ENCODE peak calls at places on chromosome 12, in five cellular contexts. K is GM23248, W is colonic mucosa, B is astrocyte, V is HCT116. D is an unnamed sample. For H3K27me3, the result is how much of the 10 kb centered on the place peaks cover.

GRCh38 chr12:89414322-89414721 is 62.0 kb upstream of the DUSP6 start:
- DNase-seq in W (no peak), B (no peak), K (no peak), V (no peak), D (no peak)

GRCh38 chr12:132783917-132784531 is 22.4 kb upstream of the ANKLE2 start:
- DNase-seq in K (no peak), W (peak), V (no peak), B (no peak), D (no peak)

GRCh38 chr12:133058203-133059125 is 21.2 kb downstream of the ZNF84 start:
- DNase-seq in K (peak), B (no peak), V (no peak), W (no peak), D (no peak)

GRCh38 chr12:54593716-54594115 is 5.3 kb upstream of the PPP1R1A start:
- DNase-seq in W (no peak), K (no peak), B (no peak), V (no peak), D (no peak)

GRCh38 chr12:101781834-101782543 is 42.7 kb upstream of the SYCP3 start:
- DNase-seq in V (no peak), W (no peak), K (peak), B (peak), D (peak)

GRCh38 chr12:27653661-27654060 is 42.6 kb upstream of the REP15 start:
- DNase-seq in V (no peak), W (no peak), K (no peak), B (no peak), D (no peak)

GRCh38 chr12:111754671-111755070 is 12.1 kb upstream of the ALDH2 start:
- DNase-seq in V (no peak), B (no peak), K (no peak), W (no peak), D (no peak)

GRCh38 chr12:20547788-20548575 is 147.2 kb upstream of the SLCO1C1 start:
- DNase-seq in V (no peak), B (peak), W (no peak), K (peak), D (peak)

GRCh38 chr12:6962285-6963015 is 8.0 kb downstream of the PHB2 start:
- DNase-seq in B (no peak), K (no peak), W (peak), V (no peak), D (no peak)

GRCh38 chr12:107356266-107356936 is 263.1 kb upstream of the CRY1 start:
- DNase-seq in K (peak), W (no peak), V (no peak), B (peak), D (peak)

DNA sequence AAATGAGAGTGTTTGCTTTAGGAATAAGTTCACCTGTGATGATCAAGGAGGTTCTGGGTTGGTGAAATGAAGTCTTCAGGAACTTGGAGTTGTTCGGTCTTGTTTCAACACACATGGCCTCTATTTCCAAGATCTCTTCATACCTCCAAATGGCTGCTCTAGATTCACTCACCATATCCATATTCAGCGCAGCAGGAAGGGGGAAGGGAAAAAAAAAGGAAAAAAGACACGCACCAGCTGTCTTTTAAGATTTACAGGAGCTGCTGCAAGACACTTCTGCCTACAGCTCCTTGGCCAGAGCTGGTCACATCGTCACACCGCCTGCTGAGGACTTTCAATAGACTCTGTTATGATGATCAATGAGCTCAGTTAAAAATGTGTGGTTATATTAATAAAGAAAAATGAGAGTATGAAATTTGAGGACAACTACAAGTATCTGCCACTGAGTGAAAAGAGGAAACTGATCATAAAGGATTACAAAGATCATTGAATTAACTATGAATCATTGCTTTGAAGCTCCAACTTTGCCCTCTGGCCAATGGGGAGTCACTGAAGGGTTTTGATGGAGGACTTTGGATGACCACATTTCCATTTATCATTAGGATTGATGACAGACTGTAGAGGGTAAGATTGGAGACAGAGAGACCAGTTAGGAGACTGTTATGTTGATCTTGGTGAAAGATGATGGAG is 182.1 kb upstream of the HMGA2 start:
- DNase-seq in K (no peak), V (no peak), W (no peak), B (no peak), D (no peak)
- H3K9ac ChIP-seq in K (no peak), V (peak), W (no peak), B (no peak), D (no peak)

GRCh38 chr12:48016373-48017020 is 12.2 kb upstream of the COL2A1 start:
- DNase-seq in B (no peak), V (no peak), K (no peak), W (no peak), D (no peak)

GRCh38 chr12:48018618-48018995 is 14.3 kb upstream of the COL2A1 start:
- DNase-seq in W (no peak), K (no peak), V (no peak), B (no peak), D (no peak)

GRCh38 chr12:48015954-48016353 is 11.7 kb upstream of the COL2A1 start:
- DNase-seq in K (no peak), V (no peak), W (no peak), B (no peak), D (no peak)

GRCh38 chr12:48017921-48018617 is 13.8 kb upstream of the COL2A1 start:
- DNase-seq in V (no peak), W (no peak), B (no peak), K (no peak), D (no peak)

GRCh38 chr12:48017496-48017895 is 13.2 kb upstream of the COL2A1 start:
- DNase-seq in K (no peak), V (no peak), W (no peak), B (no peak), D (no peak)
- H3K27me3 ChIP-seq in K (half or more), V (under half), W (under half), B (under half), D (under half)

GRCh38 chr12:52050771-52051541 is at the start of gene NR4A1:
- DNase-seq in K (peak), B (peak), V (peak), W (peak), D (peak)

GRCh38 chr12:52049286-52049685 is 2.0 kb upstream of the NR4A1 start:
- DNase-seq in K (no peak), V (no peak), W (no peak), B (no peak), D (no peak)

GRCh38 chr12:52050116-52050770 is 999 bp upstream of the NR4A1 start:
- DNase-seq in V (no peak), K (no peak), B (no peak), W (peak), D (no peak)

GRCh38 chr12:52046859-52047258 is 4.4 kb upstream of the NR4A1 start:
- DNase-seq in V (no peak), K (no peak), W (no peak), B (no peak), D (no peak)

GRCh38 chr12:52049688-52050087 is 1.6 kb upstream of the NR4A1 start:
- DNase-seq in K (no peak), B (no peak), V (no peak), W (peak), D (no peak)
- H3K9ac ChIP-seq in K (peak), B (peak), V (peak), W (peak), D (no peak)

DNA sequence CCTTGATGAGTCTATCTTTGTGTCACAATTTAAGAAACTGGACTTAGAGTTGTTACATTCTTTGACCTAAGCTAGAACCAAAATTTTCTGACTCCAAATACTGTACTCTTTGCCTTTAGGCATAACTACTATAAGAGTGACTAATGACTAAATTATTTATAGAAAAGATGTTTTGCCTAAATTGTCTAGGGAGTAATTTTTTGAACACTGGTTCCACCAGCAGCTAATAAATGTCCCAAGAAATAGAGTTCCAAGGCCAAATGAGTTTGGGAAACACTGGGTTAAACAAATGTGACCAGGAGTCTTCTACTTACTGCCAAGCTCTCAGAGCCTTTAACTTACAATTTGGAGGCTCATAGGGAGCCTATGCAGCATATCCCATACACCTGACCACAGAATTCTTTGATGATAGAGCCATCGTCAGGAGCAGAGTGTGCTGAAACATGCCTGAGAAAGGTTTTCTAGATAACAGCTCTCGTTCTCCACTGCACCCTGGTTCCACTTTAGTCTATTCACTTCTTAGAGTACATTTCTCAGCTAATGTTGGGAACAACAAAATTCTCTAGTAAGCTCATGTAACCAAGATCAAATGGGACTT is 215.9 kb upstream of the HMGA2 start:
- DNase-seq in V (no peak), W (no peak), K (peak), B (peak), D (no peak)
- H3K27me3 ChIP-seq in V (under half), W (under half), K (under half), B (under half), D (under half)

GRCh38 chr12:131603106-131604033 is 107.5 kb upstream of the SFSWAP start:
- DNase-seq in K (no peak), W (no peak), B (no peak), V (no peak), D (no peak)
- H3K9ac ChIP-seq in K (no peak), W (no peak), B (no peak), V (no peak), D (no peak)

GRCh38 chr12:5040368-5040767 is 3.3 kb upstream of the KCNA5 start:
- DNase-seq in V (no peak), W (no peak), K (no peak), B (no peak), D (no peak)

GRCh38 chr12:5047729-5048128 is 4.0 kb downstream of the KCNA5 start:
- DNase-seq in V (no peak), W (no peak), K (no peak), B (no peak), D (no peak)

GRCh38 chr12:5047094-5047493 is 3.4 kb downstream of the KCNA5 start:
- DNase-seq in W (no peak), V (no peak), K (peak), B (no peak), D (no peak)

GRCh38 chr12:5044420-5045295 is 979 bp downstream of the KCNA5 start:
- DNase-seq in W (no peak), K (no peak), V (no peak), B (no peak), D (no peak)

DNA sequence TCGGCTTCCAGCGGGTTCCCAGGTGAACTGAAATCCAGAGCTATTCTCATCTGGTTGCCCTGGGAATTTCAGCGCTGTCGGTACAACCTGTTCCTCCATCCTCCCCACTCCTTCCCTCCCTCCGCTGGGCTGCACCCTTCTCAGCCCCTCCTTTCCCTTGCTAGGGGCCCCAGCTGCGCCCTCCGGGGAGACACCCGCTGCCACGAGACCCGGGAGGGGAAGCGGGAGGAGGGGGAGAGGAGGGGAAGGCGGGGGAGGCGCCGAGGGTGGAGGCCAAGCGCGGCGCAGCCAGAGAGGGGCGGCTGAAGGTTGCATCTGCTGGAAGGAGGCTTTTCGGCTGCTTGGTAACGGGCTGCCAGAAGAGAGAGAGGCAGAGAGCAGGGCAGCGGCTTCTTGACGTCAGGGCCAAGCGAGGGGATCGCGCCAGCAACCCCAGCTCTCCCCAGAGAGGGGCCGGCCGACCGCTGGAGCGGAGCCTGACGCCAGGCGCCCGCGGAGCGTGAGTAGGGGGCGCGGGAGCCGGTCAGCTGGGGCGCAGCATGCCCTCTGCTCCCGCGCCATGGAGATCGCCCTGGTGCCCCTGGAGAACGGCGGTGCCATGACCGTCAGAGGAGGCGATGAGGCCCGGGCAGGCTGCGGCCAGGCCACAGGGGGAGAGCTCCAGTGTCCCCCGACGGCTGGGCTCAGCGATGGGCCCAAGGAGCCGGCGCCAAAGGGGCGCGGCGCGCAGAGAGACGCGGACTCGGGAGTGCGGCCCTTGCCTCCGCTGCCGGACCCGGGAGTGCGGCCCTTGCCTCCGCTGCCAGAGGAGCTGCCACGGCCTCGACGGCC is at the start of gene KCNA5:
- DNase-seq in K (no peak), B (no peak), W (no peak), V (no peak), D (no peak)
- H3K27me3 ChIP-seq in K (half or more), B (half or more), W (under half), V (half or more), D (under half)

DNA sequence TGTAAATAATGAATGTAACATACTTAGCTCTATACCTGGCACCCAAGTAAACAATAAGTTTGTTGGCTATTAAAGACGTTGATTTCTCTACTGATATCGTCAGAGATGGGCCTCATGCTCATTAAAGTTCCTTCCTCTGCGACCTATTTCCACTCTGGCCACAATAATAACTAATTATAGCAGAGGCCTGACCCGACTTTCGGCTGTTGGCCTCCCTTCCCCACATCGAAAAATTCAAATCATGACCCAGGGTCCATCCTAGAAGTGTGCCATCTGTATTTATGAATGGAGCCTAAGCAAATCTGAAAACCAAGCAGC is 320 bp upstream of the USP30 start:
- DNase-seq in V (no peak), B (no peak), K (no peak), W (no peak), D (no peak)
- H3K9ac ChIP-seq in V (peak), B (peak), K (peak), W (peak), D (peak)

GRCh38 chr12:4272014-4272975 is 1.3 kb upstream of the CCND2 start:
- DNase-seq in B (peak), V (no peak), W (peak), K (peak), D (peak)
- H3K27me3 ChIP-seq in B (half or more), V (half or more), W (under half), K (half or more), D (half or more)

DNA sequence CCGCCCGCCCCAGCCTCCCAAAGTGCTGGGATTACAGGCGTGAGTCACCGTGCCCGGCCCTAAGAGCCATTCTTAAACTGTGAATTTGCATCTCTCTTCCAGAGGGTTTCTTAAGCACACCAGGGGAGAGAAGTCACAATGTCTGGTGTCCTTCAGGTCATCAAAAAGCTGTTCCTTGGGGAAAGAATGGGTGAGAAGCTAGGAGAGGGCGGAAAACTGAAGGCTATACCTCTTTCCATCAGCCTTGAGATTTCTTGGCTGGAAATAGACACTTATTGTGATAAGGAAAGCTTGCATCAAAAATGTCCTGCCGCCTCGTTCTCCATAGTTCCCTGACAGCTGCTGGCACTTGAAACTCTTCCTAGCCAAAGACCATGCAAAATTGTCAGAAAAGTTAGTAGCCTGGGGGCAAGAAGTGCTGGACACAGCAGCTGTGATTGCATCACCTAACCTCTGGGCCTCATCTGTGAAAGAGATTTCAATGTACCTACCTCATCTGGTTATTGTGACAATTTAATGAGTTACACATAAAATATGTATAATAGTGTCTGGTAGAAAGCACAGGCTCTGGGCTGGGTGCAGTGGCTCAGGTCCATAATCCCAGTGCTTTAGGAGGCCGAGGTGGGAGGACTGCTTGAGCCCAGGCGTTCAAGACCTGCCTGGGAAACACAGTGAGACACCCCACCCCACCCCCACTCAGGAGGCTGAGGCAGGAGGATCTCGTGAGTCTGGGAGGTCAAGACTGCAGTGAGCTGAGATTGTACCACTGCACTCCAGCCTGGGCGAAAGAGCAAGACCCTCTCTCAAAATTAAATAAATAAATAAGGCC is 9.7 kb upstream of the UBC start:
- DNase-seq in B (peak), W (no peak), V (no peak), K (peak), D (peak)
- H3K9ac ChIP-seq in B (peak), W (no peak), V (peak), K (peak), D (no peak)

GRCh38 chr12:114684870-114685273 is 897 bp upstream of the TBX3 start:
- DNase-seq in V (no peak), W (no peak), K (no peak), B (no peak), D (no peak)

GRCh38 chr12:114682101-114682919 is 1.7 kb downstream of the TBX3 start:
- DNase-seq in B (no peak), K (peak), V (no peak), W (no peak), D (no peak)

GRCh38 chr12:114684098-114684869 is at the start of gene TBX3:
- DNase-seq in W (peak), B (peak), V (peak), K (peak), D (peak)

GRCh38 chr12:114683709-114684097 is 272 bp downstream of the TBX3 start:
- DNase-seq in W (no peak), B (no peak), K (no peak), V (no peak), D (no peak)

DNA sequence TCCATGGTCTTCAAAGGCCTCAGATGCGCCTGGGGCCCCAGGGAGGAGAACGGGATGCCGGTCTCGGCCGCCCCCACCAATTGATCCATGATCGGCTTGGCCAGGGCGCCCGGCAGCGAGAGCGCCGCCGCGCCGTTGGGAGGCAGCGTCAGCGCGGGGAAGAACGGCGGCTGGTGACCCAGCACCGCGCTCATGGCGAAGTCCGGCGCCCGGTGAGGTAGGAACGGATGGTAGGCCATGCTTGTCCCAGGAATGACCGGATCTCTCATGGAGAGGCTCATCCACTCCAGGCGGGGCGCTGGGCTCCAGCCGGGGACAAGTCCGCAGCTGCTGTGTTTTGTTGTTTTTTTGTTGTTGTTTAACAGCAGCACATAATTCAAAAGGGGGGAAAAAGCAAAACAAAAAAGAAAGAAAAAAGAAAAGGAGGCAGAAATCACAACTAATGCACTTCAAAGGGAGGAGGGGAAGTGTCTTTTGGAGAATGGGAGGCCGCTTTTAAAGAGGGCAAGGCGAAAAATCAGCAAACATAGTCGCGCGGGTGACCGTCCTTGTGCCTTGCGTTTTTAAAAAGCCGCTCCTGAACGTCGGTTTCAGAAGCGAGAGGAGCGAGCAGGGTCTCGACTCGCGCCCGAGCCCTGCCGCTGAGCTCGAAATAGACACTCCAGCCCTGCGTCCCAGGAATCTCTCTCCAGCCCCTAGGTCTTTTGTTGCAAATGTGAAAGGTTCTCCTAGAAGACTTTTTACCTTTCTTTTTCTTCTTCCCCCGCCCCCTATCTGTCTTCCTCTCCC is 861 bp downstream of the TBX3 start:
- DNase-seq in K (peak), V (no peak), W (no peak), B (no peak), D (no peak)
- H3K27me3 ChIP-seq in K (under half), V (under half), W (under half), B (under half), D (under half)